ENCODE peak calls at places on chromosome 3, in seven cellular contexts. Q is putamen; P is Peyer's patch; O is activated CD8-positive, alpha-beta memory T cell treated with anti-CD3 and anti-CD28 coated beads, Interleukin-2, amount 10 ng/mL, durations not matched to agents 7 days and 5 days; G is RPMI8226; R is Calu3; W is NCI-H2081. N is an unnamed sample.
A peak's percentile ranks its signal among the peaks of the same experiment; 100 is the strongest.

GRCh38 chr3:16871915-16872842 is 12.6 kb upstream of the PLCL2 start:
- DNase-seq in O (no peak), P (no peak), G (no peak), Q (no peak), R (no peak), W (no peak), N (no peak)

GRCh38 chr3:12603969-12604368 is 47.1 kb downstream of the MKRN2 start:
- DNase-seq in P (no peak), R (no peak), Q (no peak), G (no peak), W (no peak), O (no peak), N (no peak)

GRCh38 chr3:80190051-80190450 is 422.3 kb upstream of the ROBO1 start:
- DNase-seq in Q (no peak), G (no peak), R (peak; percentile 38), O (no peak), W (no peak), P (no peak), N (no peak)

GRCh38 chr3:29560031-29560430 is 279.2 kb downstream of the RBMS3 start:
- DNase-seq in G (no peak), Q (no peak), O (no peak), W (no peak), P (no peak), R (no peak), N (no peak)

GRCh38 chr3:161672478-161672877 is 175.9 kb downstream of the OTOL1 start:
- DNase-seq in G (no peak), R (no peak), Q (no peak), O (no peak), W (no peak), P (no peak), N (no peak)

GRCh38 chr3:55765906-55766701 is 279.0 kb upstream of the WNT5A start:
- DNase-seq in P (no peak), W (no peak), Q (no peak), O (no peak), R (no peak), G (no peak), N (no peak)

GRCh38 chr3:105197863-105198262 is 168.8 kb upstream of the ALCAM start:
- DNase-seq in O (no peak), W (no peak), P (no peak), G (no peak), R (no peak), Q (no peak), N (no peak)

GRCh38 chr3:11562277-11562881 is 81.3 kb downstream of the VGLL4 start:
- DNase-seq in G (no peak), R (no peak), O (no peak), P (no peak), W (no peak), Q (no peak), N (no peak)

GRCh38 chr3:131551761-131552160 is 49.0 kb upstream of the MRPL3 start:
- DNase-seq in R (no peak), Q (no peak), W (no peak), P (no peak), O (no peak), G (no peak), N (no peak)

GRCh38 chr3:128922804-128923459 is 43.5 kb downstream of the ACAD9 start:
- DNase-seq in G (no peak), O (peak; percentile 80), Q (no peak), R (no peak), P (peak; percentile 42), W (no peak), N (no peak)

GRCh38 chr3:2024713-2025112 is 74.0 kb upstream of the CNTN4 start:
- DNase-seq in Q (no peak), P (no peak), G (no peak), W (no peak), O (no peak), R (no peak), N (no peak)

GRCh38 chr3:31960793-31961431 is 20.1 kb downstream of the OSBPL10 start:
- DNase-seq in P (no peak), W (no peak), Q (no peak), R (peak; percentile 27), G (no peak), O (no peak), N (peak; percentile 68)

GRCh38 chr3:143973352-143974021 is 1.9 kb downstream of the DIPK2A start:
- DNase-seq in G (peak; percentile 27), O (no peak), R (no peak), Q (peak; percentile 43), P (peak; percentile 16), W (peak; percentile 42), N (no peak)

GRCh38 chr3:42410362-42410761 is at the start of gene LYZL4:
- DNase-seq in P (no peak), W (no peak), G (no peak), O (no peak), R (no peak), Q (no peak), N (no peak)

GRCh38 chr3:37772773-37773291 is 88.8 kb upstream of the CTDSPL start:
- DNase-seq in P (no peak), R (no peak), O (no peak), G (no peak), Q (peak; percentile 57), W (no peak), N (no peak)

GRCh38 chr3:111911446-111911845 is 52.4 kb downstream of the PHLDB2 start:
- DNase-seq in Q (no peak), R (no peak), O (no peak), G (no peak), W (no peak), P (no peak), N (no peak)

GRCh38 chr3:153633407-153633806 is 471.4 kb downstream of the RAP2B start:
- DNase-seq in O (no peak), G (no peak), R (no peak), P (no peak), W (no peak), Q (no peak), N (no peak)

GRCh38 chr3:49715611-49716121 is 3.8 kb downstream of the AMIGO3 start:
- DNase-seq in R (no peak), Q (no peak), O (no peak), W (no peak), P (no peak), G (no peak), N (no peak)

GRCh38 chr3:151580592-151580991 is 119.7 kb upstream of the IGSF10 start:
- DNase-seq in P (no peak), R (no peak), W (no peak), Q (no peak), G (no peak), O (no peak), N (peak; percentile 0)

GRCh38 chr3:22960326-22960984 is 242.7 kb upstream of the UBE2E2 start:
- DNase-seq in R (peak; percentile 45), Q (peak; percentile 39), P (no peak), O (no peak), W (peak; percentile 61), G (peak; percentile 51), N (peak; percentile 77)

GRCh38 chr3:96900059-96900458 is 85.7 kb downstream of the EPHA6 start:
- DNase-seq in O (no peak), P (no peak), Q (no peak), G (no peak), R (no peak), W (no peak), N (no peak)

GRCh38 chr3:4825572-4826236 is 153.5 kb upstream of the BHLHE40 start:
- DNase-seq in Q (no peak), P (no peak), W (no peak), O (no peak), R (peak; percentile 46), G (peak; percentile 72), N (no peak)

GRCh38 chr3:126152458-126152857 is 27.9 kb downstream of the ALDH1L1 start:
- DNase-seq in R (no peak), Q (no peak), G (no peak), W (no peak), P (peak; percentile 8), O (no peak), N (no peak)

GRCh38 chr3:40574661-40575060 is 49.9 kb downstream of the ZNF621 start:
- DNase-seq in G (no peak), R (no peak), W (peak; percentile 40), O (no peak), Q (no peak), P (no peak), N (no peak)

GRCh38 chr3:187227658-187228258 is 30.5 kb downstream of the RTP1 start:
- DNase-seq in P (no peak), R (peak; percentile 20), O (no peak), W (no peak), G (no peak), Q (no peak), N (no peak)

GRCh38 chr3:63481627-63482026 is 170.8 kb upstream of the SNTN start:
- DNase-seq in R (no peak), O (no peak), W (no peak), P (no peak), Q (no peak), G (no peak), N (no peak)

GRCh38 chr3:30779686-30780287 is 114.7 kb downstream of the GADL1 start:
- DNase-seq in O (no peak), Q (no peak), R (peak; percentile 49), G (peak; percentile 20), W (no peak), P (no peak), N (peak; percentile 55)

GRCh38 chr3:128663151-128663550 is 12.5 kb upstream of the RPN1 start:
- DNase-seq in R (no peak), Q (no peak), P (no peak), G (peak; percentile 48), O (no peak), W (no peak), N (no peak)

GRCh38 chr3:128176270-128176831 is 23.1 kb downstream of the EEFSEC start:
- DNase-seq in W (no peak), Q (no peak), G (no peak), O (no peak), R (no peak), P (no peak), N (no peak)

GRCh38 chr3:31946484-31947081 is 34.5 kb downstream of the OSBPL10 start:
- DNase-seq in Q (no peak), P (no peak), O (no peak), W (no peak), G (peak; percentile 53), R (no peak), N (peak; percentile 90)

GRCh38 chr3:59607628-59608027 is 557.8 kb upstream of the CFAP20DC start:
- DNase-seq in W (peak; percentile 57), P (no peak), O (no peak), Q (peak; percentile 14), R (no peak), G (no peak), N (no peak)

GRCh38 chr3:189822726-189823125 is 191.5 kb downstream of the TP63 start:
- DNase-seq in W (no peak), G (no peak), O (no peak), Q (no peak), P (no peak), R (no peak), N (no peak)

GRCh38 chr3:180492047-180492446 is 109.9 kb upstream of the TTC14 start:
- DNase-seq in P (no peak), R (no peak), O (no peak), G (no peak), Q (no peak), W (no peak), N (no peak)

GRCh38 chr3:188319569-188319968 is 165.6 kb downstream of the LPP start:
- DNase-seq in P (no peak), G (no peak), Q (no peak), R (no peak), O (no peak), W (no peak), N (no peak)

GRCh38 chr3:63146154-63146553 is 132.0 kb upstream of the SYNPR start:
- DNase-seq in R (no peak), G (no peak), P (no peak), O (no peak), Q (no peak), W (no peak), N (no peak)

GRCh38 chr3:111669926-111670630 is 74.9 kb upstream of the ZBED2 start:
- DNase-seq in Q (no peak), G (no peak), R (no peak), O (no peak), P (no peak), W (no peak), N (no peak)

GRCh38 chr3:69082805-69083204 is 1.9 kb upstream of the ARL6IP5 start:
- DNase-seq in O (peak; percentile 83), P (peak; percentile 77), G (peak; percentile 62), R (peak; percentile 20), W (no peak), Q (no peak), N (peak; percentile 87)

N was measured in Karpas-422.